ENCODE peak calls at places on chromosomes 11 and 22, in ten cellular contexts. Q is effector memory CD4-positive, alpha-beta T cell; D is mammary epithelial cell; G is K562; T is esophagus squamous epithelium; P is aorta; L is tibial nerve; X is right lobe of liver; W is dorsolateral prefrontal cortex; C is breast epithelium. A is an unnamed sample.

GRCh38 chr11:68882391-68882790 is 21.2 kb downstream of the MRPL21 start:
- DNase-seq in Q (no peak), D (no peak), G (no peak), T (no peak), P (peak), L (no peak), X (no peak), W (peak), C (no peak), A (no peak)

GRCh38 chr11:69874984-69875673 is 55.9 kb upstream of the FGF3 start:
- DNase-seq in Q (no peak), D (no peak), G (no peak), T (no peak), P (no peak), L (no peak), X (peak), W (peak), C (peak), A (peak)

GRCh38 chr11:1126935-1127663 is 30.7 kb upstream of the MUC5AC start:
- DNase-seq in Q (no peak), D (no peak), G (no peak), T (no peak), P (peak), L (no peak), X (no peak), W (peak), C (no peak), A (peak)

GRCh38 chr22:38788016-38788415 is 5.9 kb downstream of the DNAL4 start:
- DNase-seq in Q (no peak), D (no peak), G (no peak), T (no peak), P (no peak), L (no peak), X (no peak), W (no peak), C (no peak), A (peak)

GRCh38 chr11:19087658-19088057 is 27.1 kb upstream of the MRGPRX2 start:
- DNase-seq in Q (no peak), D (peak), G (no peak), T (no peak), P (no peak), L (no peak), X (no peak), W (no peak), C (no peak), A (no peak)

GRCh38 chr22:24067587-24068376 is 56.7 kb downstream of the CABIN1 start:
- DNase-seq in Q (no peak), D (no peak), G (no peak), T (no peak), P (peak), L (no peak), X (peak), W (no peak), C (no peak), A (peak)

GRCh38 chr11:65777821-65778361 is 2.9 kb downstream of the AP5B1 start:
- DNase-seq in Q (no peak), D (no peak), G (no peak), T (no peak), P (peak), L (no peak), X (peak), W (no peak), C (peak), A (peak)

GRCh38 chr11:77596626-77597025 is 6.9 kb downstream of the AQP11 start:
- DNase-seq in Q (no peak), D (peak), G (no peak), T (no peak), P (no peak), L (no peak), X (no peak), W (no peak), C (no peak), A (no peak)

GRCh38 chr11:79400717-79401330 is 40.0 kb downstream of the TENM4 start:
- DNase-seq in Q (no peak), D (peak), G (no peak), T (no peak), P (peak), L (no peak), X (peak), W (peak), C (no peak), A (peak)

GRCh38 chr22:21074092-21074715 is 28.5 kb downstream of the LRRC74B start:
- DNase-seq in Q (no peak), D (peak), G (peak), T (no peak), P (no peak), L (no peak), X (no peak), W (no peak), C (no peak), A (no peak)

GRCh38 chr11:69479591-69480271 is 1.7 kb upstream of the LINC01488 start:
- DNase-seq in Q (no peak), D (no peak), G (no peak), T (no peak), P (peak), L (no peak), X (peak), W (no peak), C (peak), A (peak)

GRCh38 chr22:44497218-44497903 is 672 bp downstream of the RTL6 start:
- DNase-seq in Q (no peak), D (peak), G (no peak), T (no peak), P (no peak), L (no peak), X (peak), W (no peak), C (no peak), A (peak)

GRCh38 chr11:122354029-122354697 is 238.1 kb upstream of the BLID start:
- DNase-seq in Q (no peak), D (no peak), G (no peak), T (no peak), P (no peak), L (no peak), X (no peak), W (no peak), C (no peak), A (no peak)

GRCh38 chr22:47013861-47014635 is 251.6 kb downstream of the TBC1D22A start:
- DNase-seq in Q (no peak), D (no peak), G (no peak), T (no peak), P (peak), L (no peak), X (no peak), W (peak), C (no peak), A (peak)

GRCh38 chr11:111540114-111540920 is at the start of gene LAYN:
- DNase-seq in Q (no peak), D (no peak), G (no peak), T (no peak), P (peak), L (no peak), X (no peak), W (peak), C (peak), A (peak)

GRCh38 chr11:111539426-111540113 is 950 bp upstream of the LAYN start:
- DNase-seq in Q (no peak), D (no peak), G (no peak), T (no peak), P (no peak), L (no peak), X (no peak), W (no peak), C (no peak), A (no peak)

GRCh38 chr11:111541209-111542061 is 915 bp downstream of the LAYN start:
- DNase-seq in Q (no peak), D (peak), G (no peak), T (no peak), P (peak), L (no peak), X (peak), W (no peak), C (peak), A (peak)

GRCh38 chr11:111542606-111543275 is 2.2 kb downstream of the LAYN start:
- DNase-seq in Q (no peak), D (no peak), G (no peak), T (no peak), P (no peak), L (no peak), X (no peak), W (no peak), C (no peak), A (no peak)

DNA sequence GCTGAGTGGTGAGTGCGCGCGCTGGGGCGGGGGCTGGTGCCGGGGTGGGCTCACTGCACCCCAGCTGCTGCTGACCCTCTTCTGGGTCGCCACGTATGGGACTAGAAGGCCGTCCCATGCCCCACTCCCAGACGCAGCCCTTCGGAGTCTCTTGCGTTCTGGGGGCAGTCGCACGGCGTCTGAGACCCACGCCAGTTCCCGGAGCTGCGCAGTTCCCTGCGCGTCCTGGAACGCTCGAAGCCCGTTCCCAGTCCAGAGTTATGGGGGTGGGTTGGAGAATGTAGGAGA is 345 bp downstream of the LAYN start:
- DNase-seq in Q (no peak), D (no peak), G (no peak), T (no peak), P (no peak), L (no peak), X (no peak), W (no peak), C (no peak), A (no peak)
- H3K27ac ChIP-seq in Q (no peak), D (no peak), G (no peak), T (peak), P (peak), L (peak), X (no peak), W (peak), C (peak), A (peak)

GRCh38 chr22:33065230-33065629 is 7.0 kb upstream of the SYN3 start:
- DNase-seq in Q (no peak), D (no peak), G (no peak), T (no peak), P (no peak), L (no peak), X (no peak), W (no peak), C (no peak), A (no peak)
- H3K27ac ChIP-seq in Q (no peak), D (no peak), G (no peak), T (no peak), P (no peak), L (no peak), X (no peak), W (no peak), C (no peak), A (no peak)

GRCh38 chr22:29041408-29041807 is 20.2 kb downstream of the C22orf31 start:
- DNase-seq in Q (no peak), D (peak), G (no peak), T (no peak), P (no peak), L (no peak), X (no peak), W (peak), C (no peak), A (no peak)

GRCh38 chr22:29048822-29049654 is 12.6 kb downstream of the C22orf31 start:
- DNase-seq in Q (no peak), D (no peak), G (no peak), T (no peak), P (no peak), L (no peak), X (no peak), W (no peak), C (no peak), A (no peak)

GRCh38 chr22:29040385-29041275 is 21.0 kb downstream of the C22orf31 start:
- DNase-seq in Q (peak), D (peak), G (peak), T (no peak), P (no peak), L (peak), X (peak), W (peak), C (peak), A (no peak)

GRCh38 chr22:29043906-29044575 is 17.6 kb downstream of the C22orf31 start:
- DNase-seq in Q (no peak), D (no peak), G (no peak), T (no peak), P (no peak), L (no peak), X (no peak), W (no peak), C (no peak), A (no peak)

GRCh38 chr22:29044657-29045176 is 16.9 kb downstream of the C22orf31 start:
- DNase-seq in Q (no peak), D (peak), G (no peak), T (no peak), P (no peak), L (no peak), X (peak), W (no peak), C (no peak), A (no peak)
- H3K27ac ChIP-seq in Q (no peak), D (no peak), G (no peak), T (peak), P (peak), L (no peak), X (peak), W (peak), C (peak), A (no peak)

DNA sequence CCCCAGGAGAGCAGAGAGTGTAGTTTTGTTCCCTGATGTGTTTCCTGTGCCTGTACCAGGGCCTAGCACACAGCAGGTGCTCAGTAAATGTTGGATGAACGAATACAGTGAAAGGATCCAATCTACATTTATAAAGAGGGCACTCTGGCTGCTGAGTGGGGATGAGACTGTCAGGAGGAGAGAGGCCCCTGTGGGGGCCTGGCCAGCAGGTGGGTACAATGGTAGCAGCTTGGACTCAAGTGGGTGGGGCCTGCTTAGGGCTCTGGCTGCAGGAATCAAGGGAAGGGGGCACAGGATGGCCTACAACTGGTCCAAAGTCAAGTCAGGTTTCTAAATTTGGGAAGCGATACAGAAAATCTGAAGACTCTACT is 156.6 kb upstream of the GRK3 start:
- DNase-seq in Q (no peak), D (no peak), G (no peak), T (no peak), P (peak), L (no peak), X (no peak), W (no peak), C (no peak), A (peak)
- H3K27ac ChIP-seq in Q (no peak), D (no peak), G (no peak), T (no peak), P (no peak), L (no peak), X (no peak), W (no peak), C (no peak), A (no peak)

GRCh38 chr11:133082851-133083488 is 449.3 kb downstream of the OPCML start:
- DNase-seq in Q (no peak), D (peak), G (peak), T (no peak), P (peak), L (no peak), X (peak), W (peak), C (no peak), A (peak)
- H3K27ac ChIP-seq in Q (no peak), D (no peak), G (no peak), T (no peak), P (no peak), L (no peak), X (no peak), W (peak), C (no peak), A (no peak)

GRCh38 chr11:111352935-111353695 is 26.0 kb downstream of the POU2AF1 start:
- DNase-seq in Q (no peak), D (no peak), G (no peak), T (no peak), P (no peak), L (no peak), X (no peak), W (no peak), C (no peak), A (no peak)
- H3K27ac ChIP-seq in Q (no peak), D (no peak), G (no peak), T (no peak), P (no peak), L (no peak), X (no peak), W (no peak), C (peak), A (no peak)

DNA sequence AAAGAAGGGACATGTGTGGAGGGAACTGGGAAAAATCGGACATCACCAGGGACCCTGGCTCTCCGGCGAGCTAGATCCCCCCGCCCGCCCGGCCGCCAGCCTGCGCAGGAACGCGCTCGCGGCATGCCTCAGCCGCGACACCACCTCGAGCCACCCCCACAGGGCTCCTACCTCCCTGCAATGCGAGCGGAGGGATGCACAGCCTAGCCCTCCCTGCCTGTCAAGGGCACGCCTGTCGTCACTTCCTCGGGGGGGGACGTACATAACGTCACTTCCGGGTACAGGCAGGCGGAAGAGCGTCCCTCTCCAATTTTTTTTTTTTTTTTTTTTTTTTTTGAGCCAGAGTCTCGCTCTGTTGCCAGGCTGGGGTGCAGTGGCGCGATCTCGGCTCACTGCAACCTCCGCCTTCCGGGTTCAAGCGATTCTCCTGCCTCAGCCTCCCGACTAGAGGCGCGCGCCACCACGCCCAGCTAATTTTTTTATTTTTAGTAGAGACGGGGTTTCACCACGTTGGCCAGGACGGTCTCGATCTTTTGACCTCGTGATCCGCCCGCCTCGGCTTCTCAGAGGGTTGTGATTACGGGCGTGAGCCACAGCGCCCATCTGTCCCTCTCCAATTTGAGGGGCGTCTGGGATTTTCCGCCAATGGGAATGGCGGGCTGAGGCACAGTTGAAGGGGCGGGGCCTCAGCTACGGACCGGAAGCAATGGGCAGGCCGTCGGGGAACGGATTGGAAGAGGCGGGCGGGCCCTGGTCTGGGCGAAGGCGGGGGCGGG is at the start of gene TXN2:
- DNase-seq in Q (peak), D (peak), G (peak), T (peak), P (peak), L (peak), X (peak), W (peak), C (peak), A (peak)
- H3K27ac ChIP-seq in Q (peak), D (peak), G (peak), T (peak), P (peak), L (peak), X (peak), W (peak), C (peak), A (peak)

GRCh38 chr11:61367406-61367805 is 5.2 kb downstream of the TMEM138 start:
- DNase-seq in Q (no peak), D (no peak), G (no peak), T (no peak), P (peak), L (no peak), X (no peak), W (no peak), C (no peak), A (no peak)
- H3K27ac ChIP-seq in Q (no peak), D (no peak), G (peak), T (no peak), P (no peak), L (no peak), X (no peak), W (no peak), C (no peak), A (no peak)

DNA sequence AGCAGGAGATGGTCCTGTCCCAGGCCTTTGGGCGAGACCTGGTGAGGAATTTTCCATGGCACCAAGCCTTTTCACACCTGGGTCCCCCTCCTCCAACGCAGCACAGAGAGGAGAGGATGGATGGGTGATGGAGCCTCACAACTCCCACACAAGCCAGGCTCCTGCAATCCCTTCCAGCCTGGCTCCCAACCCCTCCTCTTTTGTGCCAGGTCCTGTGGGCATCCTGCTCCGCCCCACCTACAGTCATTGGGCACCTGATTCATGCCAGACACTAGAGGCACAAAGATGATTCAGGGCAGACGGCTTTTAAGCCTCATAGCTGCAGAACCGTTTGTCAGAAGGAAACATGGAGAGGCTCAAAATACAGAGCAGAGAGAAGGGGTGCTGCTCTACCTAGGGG is 16.1 kb upstream of the MYRF start:
- DNase-seq in Q (no peak), D (peak), G (no peak), T (no peak), P (no peak), L (no peak), X (no peak), W (peak), C (no peak), A (no peak)
- H3K27ac ChIP-seq in Q (no peak), D (no peak), G (no peak), T (no peak), P (no peak), L (no peak), X (no peak), W (peak), C (no peak), A (no peak)

A was measured in kidney.